ENCODE peak calls at places on chromosomes 6 and 20, in eight cellular contexts. F is foreskin fibroblast, L is HCT116, J is GM19239, G is A172, K is T-helper 9 cell, Q is choroid plexus epithelial cell, R is Right ventricle myocardium inferior. H is an unnamed sample.

GRCh38 chr6:109340811-109341210 is 41.5 kb downstream of the CD164 start:
- DNase-seq in Q (no peak), K (no peak), L (no peak), J (no peak), G (no peak), F (no peak), R (no peak), H (peak; percentile 50)

GRCh38 chr6:124780621-124781020 is 181.6 kb upstream of the RNF217 start:
- DNase-seq in K (no peak), R (no peak), G (peak; percentile 8), L (no peak), F (no peak), Q (no peak), J (no peak), H (no peak)

GRCh38 chr6:15763827-15764226 is 101.0 kb upstream of the DTNBP1 start:
- DNase-seq in L (peak; percentile 27), R (no peak), F (peak; percentile 55), K (no peak), G (peak; percentile 32), Q (peak; percentile 65), J (no peak), H (peak; percentile 25)

GRCh38 chr6:159317430-159317829 is 148.2 kb downstream of the FNDC1 start:
- DNase-seq in L (no peak), Q (no peak), R (no peak), G (no peak), J (no peak), K (no peak), F (no peak), H (no peak)

GRCh38 chr20:54680872-54681297 is 205.5 kb downstream of the DOK5 start:
- DNase-seq in F (peak; percentile 6), G (peak; percentile 38), K (no peak), L (peak; percentile 15), J (peak; percentile 4), Q (peak; percentile 62), R (no peak), H (peak; percentile 48)

GRCh38 chr6:2196079-2196679 is 49.2 kb downstream of the GMDS start:
- DNase-seq in G (peak; percentile 66), L (peak; percentile 19), Q (peak; percentile 78), K (no peak), J (no peak), R (no peak), F (peak; percentile 29), H (peak; percentile 43)

GRCh38 chr6:132190097-132190814 is 211.0 kb downstream of the MOXD1 start:
- DNase-seq in J (no peak), K (no peak), R (no peak), G (peak; percentile 73), F (peak; percentile 48), L (peak; percentile 3), Q (peak; percentile 73), H (no peak)

GRCh38 chr6:50791900-50792508 is 26.7 kb upstream of the TFAP2B start:
- DNase-seq in R (no peak), Q (peak; percentile 44), J (peak; percentile 12), F (no peak), K (no peak), G (peak; percentile 33), L (no peak), H (peak; percentile 59)

GRCh38 chr20:49868538-49868937 is 46.8 kb downstream of the SPATA2 start:
- DNase-seq in R (no peak), J (no peak), L (no peak), K (no peak), G (no peak), F (no peak), Q (no peak), H (no peak)

GRCh38 chr6:23114812-23115504 is 545.6 kb downstream of the HDGFL1 start:
- DNase-seq in F (no peak), K (no peak), Q (no peak), G (no peak), L (no peak), R (no peak), J (no peak), H (no peak)

GRCh38 chr6:79812195-79812594 is 135.2 kb downstream of the ELOVL4 start:
- DNase-seq in F (no peak), L (no peak), G (no peak), R (no peak), K (no peak), J (no peak), Q (no peak), H (no peak)

GRCh38 chr20:32957451-32957850 is 46.8 kb downstream of the SUN5 start:
- DNase-seq in Q (no peak), F (no peak), J (no peak), L (no peak), R (no peak), G (no peak), K (no peak), H (no peak)

GRCh38 chr6:162974685-162975084 is 246.9 kb downstream of the PACRG start:
- DNase-seq in K (no peak), Q (no peak), G (peak; percentile 5), L (no peak), F (no peak), J (no peak), R (no peak), H (no peak)

GRCh38 chr20:45359069-45359405 is 3.9 kb upstream of the SYS1 start:
- DNase-seq in G (peak; percentile 38), Q (peak; percentile 89), L (no peak), R (no peak), K (no peak), F (peak; percentile 66), J (no peak), H (no peak)

GRCh38 chr6:27545271-27546046 is 72.6 kb upstream of the ZNF184 start:
- DNase-seq in L (peak; percentile 74), G (peak; percentile 73), K (no peak), J (no peak), Q (peak; percentile 79), R (no peak), F (peak; percentile 45), H (no peak)

GRCh38 chr6:71420693-71421328 is 132.2 kb downstream of the OGFRL1 start:
- DNase-seq in J (no peak), Q (peak; percentile 97), F (peak; percentile 94), L (no peak), G (peak; percentile 95), K (no peak), R (peak; percentile 96), H (peak; percentile 97)

GRCh38 chr20:48106428-48106827 is 321.1 kb upstream of the SULF2 start:
- DNase-seq in F (no peak), K (no peak), Q (peak; percentile 17), G (no peak), R (no peak), J (no peak), L (no peak), H (no peak)

GRCh38 chr20:62752671-62753501 is 43.4 kb upstream of the MRGBP start:
- DNase-seq in L (no peak), F (no peak), Q (peak; percentile 16), K (no peak), J (no peak), R (peak; percentile 13), G (peak; percentile 47), H (no peak)

GRCh38 chr6:14742680-14743079 is 503.2 kb upstream of the JARID2 start:
- DNase-seq in K (no peak), Q (no peak), R (no peak), F (no peak), L (no peak), J (no peak), G (no peak), H (no peak)

GRCh38 chr20:3461191-3461874 is 9.5 kb upstream of the ATRN start:
- DNase-seq in L (no peak), J (no peak), R (no peak), G (no peak), F (peak; percentile 20), Q (peak; percentile 55), K (no peak), H (no peak)

GRCh38 chr20:4898845-4899244 is 102.5 kb downstream of the SLC23A2 start:
- DNase-seq in G (no peak), F (no peak), R (no peak), J (no peak), L (no peak), K (no peak), Q (no peak), H (no peak)

GRCh38 chr6:144530118-144530517 is 245.0 kb downstream of the UTRN start:
- DNase-seq in G (no peak), R (no peak), K (no peak), J (no peak), L (no peak), F (no peak), Q (no peak), H (no peak)